ENCODE peak calls at places on chromosomes 4 and X, in six cellular contexts. M is amniotic stem cell; E is H1; F is stimulated activated CD4-positive, alpha-beta T cell treated with anti-CD3 and anti-CD28 coated beads, TNF-alpha, amount 100 ng/mL, for 4 hours; L is AG08395; H is WERI-Rb-1. T is an unnamed sample.

GRCh38 chr4:38765391-38765790 is 17.4 kb downstream of the TLR10 start:
- DNase-seq in F (no peak), E (no peak), L (no peak), H (no peak), M (no peak), T (no peak)

GRCh38 chr4:148355442-148356123 is 86.6 kb downstream of the NR3C2 start:
- DNase-seq in L (no peak), H (no peak), M (no peak), E (no peak), F (no peak), T (no peak)

GRCh38 chr4:82638479-82638878 is 76.7 kb upstream of the TMEM150C start:
- DNase-seq in F (no peak), E (no peak), M (no peak), L (no peak), H (no peak), T (no peak)

GRCh38 chr4:147513952-147514351 is 33.1 kb downstream of the EDNRA start:
- DNase-seq in F (no peak), L (no peak), M (no peak), H (no peak), E (no peak), T (no peak)

GRCh38 chrX:16123222-16123786 is at the start of gene GRPR:
- DNase-seq in M (peak), E (peak), F (peak), L (peak), H (peak), T (peak)

GRCh38 chr4:28006021-28006420 is 1145.4 kb downstream of the STIM2 start:
- DNase-seq in L (no peak), M (no peak), E (no peak), F (no peak), H (no peak), T (no peak)

GRCh38 chr4:15343000-15343399 is 84.8 kb upstream of the C1QTNF7 start:
- DNase-seq in F (no peak), H (no peak), L (no peak), E (no peak), M (no peak), T (no peak)

GRCh38 chr4:17846256-17846655 is 35.5 kb downstream of the NCAPG start:
- DNase-seq in M (peak), E (no peak), H (no peak), L (no peak), F (no peak), T (no peak)

GRCh38 chr4:28709821-28710330 is 1849.2 kb downstream of the STIM2 start:
- DNase-seq in M (no peak), L (no peak), H (no peak), F (no peak), E (no peak), T (no peak)

GRCh38 chr4:75243570-75243969 is 270.6 kb downstream of the RCHY1 start:
- DNase-seq in E (no peak), F (no peak), L (no peak), M (no peak), H (no peak), T (no peak)

GRCh38 chrX:148808825-148809224 is 308.4 kb downstream of the AFF2 start:
- DNase-seq in M (no peak), H (no peak), L (no peak), E (no peak), F (no peak), T (no peak)

GRCh38 chr4:15004701-15005301 is 2.5 kb downstream of the CPEB2 start:
- DNase-seq in L (peak), M (no peak), E (no peak), H (peak), F (peak), T (peak)

GRCh38 chrX:31213941-31214340 is 142.1 kb upstream of the FTHL17 start:
- DNase-seq in F (no peak), H (peak), M (no peak), L (peak), E (no peak), T (no peak)

GRCh38 chrX:79107891-79108718 is 36.4 kb upstream of the GPR174 start:
- DNase-seq in M (no peak), H (no peak), L (no peak), E (no peak), F (no peak), T (no peak)

GRCh38 chr4:72319596-72319995 is 249.4 kb downstream of the ADAMTS3 start:
- DNase-seq in F (no peak), M (peak), L (peak), H (no peak), E (no peak), T (no peak)

GRCh38 chr4:179867300-179867878 is 2375.8 kb upstream of the TENM3 start:
- DNase-seq in M (peak), F (no peak), E (peak), L (no peak), H (peak), T (no peak)

GRCh38 chr4:25676221-25676620 is 20.6 kb downstream of the SLC34A2 start:
- DNase-seq in H (no peak), M (no peak), F (no peak), E (no peak), L (no peak), T (no peak)

GRCh38 chr4:2795558-2796260 is 2.8 kb downstream of the SH3BP2 start:
- DNase-seq in F (no peak), M (no peak), L (no peak), E (no peak), H (no peak), T (no peak)

GRCh38 chrX:13864264-13864663 is 47.4 kb upstream of the GPM6B start:
- DNase-seq in H (no peak), L (no peak), E (no peak), M (no peak), F (no peak), T (no peak)

GRCh38 chr4:8644966-8645752 is 52.6 kb downstream of the CPZ start:
- DNase-seq in F (no peak), M (no peak), E (no peak), L (no peak), H (no peak), T (no peak)

GRCh38 chr4:130257271-130257670 is 1161.3 kb downstream of the C4orf33 start:
- DNase-seq in H (no peak), L (peak), E (no peak), M (peak), F (no peak), T (no peak)

GRCh38 chr4:69124941-69125340 is 28.7 kb downstream of the UGT2B7 start:
- DNase-seq in M (no peak), H (no peak), E (no peak), F (no peak), L (no peak), T (no peak)

GRCh38 chr4:118968006-118968405 is 79.4 kb downstream of the SYNPO2 start:
- DNase-seq in F (no peak), L (peak), E (peak), M (peak), H (no peak), T (peak)

GRCh38 chr4:176153124-176153523 is 42.3 kb downstream of the SPATA4 start:
- DNase-seq in M (no peak), H (no peak), L (no peak), E (no peak), F (no peak), T (no peak)

T was measured in amygdala.